ENCODE peak calls at places on chromosomes 5 and 9, in seven cellular contexts. One of them, this sample, is unnamed. For H3K27me3, the result is how much of the 10 kb centered on the place peaks cover.

GRCh38 chr5:63563008-63563917 is 399.0 kb downstream of the HTR1A start:
- DNase-seq in naive thymus-derived CD4-positive, alpha-beta T cell: no peak
- DNase-seq in aorta: no peak
- DNase-seq in H9: no peak
- DNase-seq in H7: no peak
- DNase-seq in GM06990: no peak
- DNase-seq in MM.1S: peak
- DNase-seq in this sample: no peak

GRCh38 chr5:139707445-139708003 is 59.4 kb downstream of the CXXC5 start:
- DNase-seq in naive thymus-derived CD4-positive, alpha-beta T cell: no peak
- DNase-seq in aorta: no peak
- DNase-seq in H9: no peak
- DNase-seq in H7: no peak
- DNase-seq in GM06990: no peak
- DNase-seq in MM.1S: no peak
- DNase-seq in this sample: no peak

GRCh38 chr5:130164966-130165365 is 260.7 kb downstream of the CHSY3 start:
- DNase-seq in naive thymus-derived CD4-positive, alpha-beta T cell: no peak
- DNase-seq in aorta: no peak
- DNase-seq in H9: no peak
- DNase-seq in H7: no peak
- DNase-seq in GM06990: no peak
- DNase-seq in MM.1S: no peak
- DNase-seq in this sample: no peak

GRCh38 chr5:59746261-59746765 is 147.2 kb downstream of the PDE4D start:
- DNase-seq in naive thymus-derived CD4-positive, alpha-beta T cell: no peak
- DNase-seq in aorta: no peak
- DNase-seq in H9: no peak
- DNase-seq in H7: no peak
- DNase-seq in GM06990: no peak
- DNase-seq in MM.1S: no peak
- DNase-seq in this sample: no peak

GRCh38 chr9:279674-280073 is 65.0 kb downstream of the DOCK8 start:
- DNase-seq in naive thymus-derived CD4-positive, alpha-beta T cell: no peak
- DNase-seq in aorta: no peak
- DNase-seq in H9: no peak
- DNase-seq in H7: no peak
- DNase-seq in GM06990: no peak
- DNase-seq in MM.1S: no peak
- DNase-seq in this sample: no peak

GRCh38 chr9:128286435-128286834 is 10.4 kb downstream of the SWI5 start:
- DNase-seq in naive thymus-derived CD4-positive, alpha-beta T cell: no peak
- DNase-seq in aorta: no peak
- DNase-seq in H9: no peak
- DNase-seq in H7: no peak
- DNase-seq in GM06990: no peak
- DNase-seq in MM.1S: no peak
- DNase-seq in this sample: no peak

GRCh38 chr5:95984287-95984938 is 22.8 kb upstream of the ELL2 start:
- DNase-seq in naive thymus-derived CD4-positive, alpha-beta T cell: no peak
- DNase-seq in aorta: no peak
- DNase-seq in H9: no peak
- DNase-seq in H7: no peak
- DNase-seq in GM06990: no peak
- DNase-seq in MM.1S: no peak
- DNase-seq in this sample: no peak

GRCh38 chr5:116544542-116545241 is 29.9 kb downstream of the SEMA6A start:
- DNase-seq in naive thymus-derived CD4-positive, alpha-beta T cell: no peak
- DNase-seq in aorta: no peak
- DNase-seq in H9: peak
- DNase-seq in H7: no peak
- DNase-seq in GM06990: no peak
- DNase-seq in MM.1S: no peak
- DNase-seq in this sample: peak

GRCh38 chr9:134518004-134518606 is 123.5 kb upstream of the COL5A1 start:
- DNase-seq in naive thymus-derived CD4-positive, alpha-beta T cell: no peak
- DNase-seq in aorta: peak
- DNase-seq in H9: peak
- DNase-seq in H7: peak
- DNase-seq in GM06990: no peak
- DNase-seq in MM.1S: no peak
- DNase-seq in this sample: no peak

GRCh38 chr5:75320341-75320740 is 16.7 kb upstream of the HMGCR start:
- DNase-seq in naive thymus-derived CD4-positive, alpha-beta T cell: no peak
- DNase-seq in aorta: no peak
- DNase-seq in H9: no peak
- DNase-seq in H7: no peak
- DNase-seq in GM06990: no peak
- DNase-seq in MM.1S: no peak
- DNase-seq in this sample: peak

GRCh38 chr5:30749971-30750370 is 443.5 kb upstream of the CDH6 start:
- DNase-seq in naive thymus-derived CD4-positive, alpha-beta T cell: no peak
- DNase-seq in aorta: no peak
- DNase-seq in H9: no peak
- DNase-seq in H7: no peak
- DNase-seq in GM06990: no peak
- DNase-seq in MM.1S: no peak
- DNase-seq in this sample: no peak

DNA sequence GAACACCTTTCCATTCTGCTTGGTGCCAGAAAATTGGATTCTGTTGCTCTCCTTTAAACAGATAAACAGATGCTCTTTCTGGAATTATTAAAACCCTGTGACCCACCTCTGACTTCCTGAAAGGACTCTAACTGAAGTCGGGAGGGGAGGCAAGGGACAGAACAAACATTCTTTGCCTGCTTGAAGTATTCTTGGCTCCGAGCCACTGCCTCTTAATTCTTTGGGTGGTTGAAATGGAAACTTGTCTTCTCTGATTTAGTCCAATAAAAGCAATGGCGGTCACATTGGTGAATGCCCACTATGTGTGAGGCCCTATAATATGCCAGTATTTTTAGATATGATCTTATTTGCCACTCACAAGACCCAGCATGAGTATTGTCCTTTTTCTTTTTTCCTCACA is 236.8 kb downstream of the SLIT3 start:
- DNase-seq in naive thymus-derived CD4-positive, alpha-beta T cell: no peak
- DNase-seq in aorta: no peak
- DNase-seq in H9: no peak
- DNase-seq in H7: no peak
- DNase-seq in GM06990: no peak
- DNase-seq in MM.1S: no peak
- DNase-seq in this sample: no peak
- H3K27me3 ChIP-seq in naive thymus-derived CD4-positive, alpha-beta T cell: under half
- H3K27me3 ChIP-seq in aorta: under half
- H3K27me3 ChIP-seq in H9: under half
- H3K27me3 ChIP-seq in H7: under half
- H3K27me3 ChIP-seq in GM06990: under half
- H3K27me3 ChIP-seq in MM.1S: under half
- H3K27me3 ChIP-seq in this sample: under half

GRCh38 chr5:73422164-73422563 is 26.4 kb downstream of the FOXD1 start:
- DNase-seq in naive thymus-derived CD4-positive, alpha-beta T cell: no peak
- DNase-seq in aorta: no peak
- DNase-seq in H9: no peak
- DNase-seq in H7: peak
- DNase-seq in GM06990: no peak
- DNase-seq in MM.1S: no peak
- DNase-seq in this sample: no peak
- H3K27me3 ChIP-seq in naive thymus-derived CD4-positive, alpha-beta T cell: under half
- H3K27me3 ChIP-seq in aorta: under half
- H3K27me3 ChIP-seq in H9: under half
- H3K27me3 ChIP-seq in H7: half or more
- H3K27me3 ChIP-seq in GM06990: under half
- H3K27me3 ChIP-seq in MM.1S: under half
- H3K27me3 ChIP-seq in this sample: under half

DNA sequence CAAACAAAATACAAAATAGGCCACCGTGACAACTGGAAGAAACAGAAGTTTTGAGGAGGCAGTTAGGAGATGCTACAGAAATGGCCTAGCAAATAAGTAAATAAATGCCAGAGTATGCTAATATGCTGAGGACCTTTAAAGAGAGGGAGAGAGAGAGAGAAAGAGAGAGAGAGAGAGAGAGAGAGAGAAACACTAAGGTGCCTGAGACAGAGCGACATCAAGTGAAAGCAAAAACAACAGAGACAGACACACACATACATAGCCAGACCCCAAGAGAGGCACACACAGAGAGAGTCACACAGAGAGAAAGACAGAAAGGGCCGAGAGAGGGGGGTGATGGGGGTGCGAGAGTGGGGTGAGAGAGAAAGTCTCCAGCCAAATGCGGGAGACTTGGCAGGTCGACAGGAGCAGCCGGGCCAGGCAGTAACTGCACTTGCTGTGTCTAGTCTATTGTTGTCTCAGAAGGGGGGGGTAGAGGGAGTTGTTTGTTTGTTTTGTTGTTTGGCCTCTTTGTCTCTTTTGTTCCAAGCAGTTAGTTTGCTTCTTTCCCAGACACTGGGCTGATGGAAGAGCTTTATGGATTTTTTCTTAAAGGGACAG is 30.1 kb upstream of the NFIB start:
- DNase-seq in naive thymus-derived CD4-positive, alpha-beta T cell: no peak
- DNase-seq in aorta: peak
- DNase-seq in H9: no peak
- DNase-seq in H7: peak
- DNase-seq in GM06990: no peak
- DNase-seq in MM.1S: no peak
- DNase-seq in this sample: no peak
- H3K27me3 ChIP-seq in naive thymus-derived CD4-positive, alpha-beta T cell: under half
- H3K27me3 ChIP-seq in aorta: under half
- H3K27me3 ChIP-seq in H9: under half
- H3K27me3 ChIP-seq in H7: half or more
- H3K27me3 ChIP-seq in GM06990: under half
- H3K27me3 ChIP-seq in MM.1S: under half
- H3K27me3 ChIP-seq in this sample: under half

GRCh38 chr5:5628866-5629265 is 206.4 kb downstream of the ICE1 start:
- DNase-seq in naive thymus-derived CD4-positive, alpha-beta T cell: no peak
- DNase-seq in aorta: peak
- DNase-seq in H9: no peak
- DNase-seq in H7: no peak
- DNase-seq in GM06990: no peak
- DNase-seq in MM.1S: no peak
- DNase-seq in this sample: no peak

GRCh38 chr5:5633579-5633978 is 211.1 kb downstream of the ICE1 start:
- DNase-seq in naive thymus-derived CD4-positive, alpha-beta T cell: no peak
- DNase-seq in aorta: no peak
- DNase-seq in H9: no peak
- DNase-seq in H7: no peak
- DNase-seq in GM06990: no peak
- DNase-seq in MM.1S: no peak
- DNase-seq in this sample: no peak

GRCh38 chr5:5632678-5633077 is 210.2 kb downstream of the ICE1 start:
- DNase-seq in naive thymus-derived CD4-positive, alpha-beta T cell: no peak
- DNase-seq in aorta: no peak
- DNase-seq in H9: no peak
- DNase-seq in H7: no peak
- DNase-seq in GM06990: no peak
- DNase-seq in MM.1S: no peak
- DNase-seq in this sample: no peak

GRCh38 chr5:5626412-5626811 is 203.9 kb downstream of the ICE1 start:
- DNase-seq in naive thymus-derived CD4-positive, alpha-beta T cell: no peak
- DNase-seq in aorta: no peak
- DNase-seq in H9: no peak
- DNase-seq in H7: no peak
- DNase-seq in GM06990: no peak
- DNase-seq in MM.1S: no peak
- DNase-seq in this sample: no peak

DNA sequence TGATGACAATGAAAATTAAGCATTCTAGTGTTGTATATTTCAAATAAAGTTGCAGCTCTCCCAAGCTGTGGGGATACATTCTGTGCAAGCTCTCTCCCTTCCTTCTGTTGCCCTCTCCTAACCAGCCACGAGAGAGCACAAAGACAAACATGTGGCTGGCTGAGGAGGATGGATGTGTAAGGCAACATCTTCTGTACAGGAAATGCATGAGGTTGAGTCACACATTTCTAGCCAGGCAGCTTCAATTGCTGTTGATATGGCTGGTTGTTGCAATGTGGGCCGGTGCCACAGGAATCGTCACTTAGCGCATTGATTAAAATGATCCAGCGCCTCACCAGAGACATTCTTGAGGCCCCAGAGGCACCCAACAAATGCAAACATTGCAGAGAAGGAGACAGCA is 207.1 kb downstream of the ICE1 start:
- DNase-seq in naive thymus-derived CD4-positive, alpha-beta T cell: no peak
- DNase-seq in aorta: peak
- DNase-seq in H9: no peak
- DNase-seq in H7: no peak
- DNase-seq in GM06990: no peak
- DNase-seq in MM.1S: no peak
- DNase-seq in this sample: no peak
- H3K27me3 ChIP-seq in naive thymus-derived CD4-positive, alpha-beta T cell: under half
- H3K27me3 ChIP-seq in aorta: under half
- H3K27me3 ChIP-seq in H9: under half
- H3K27me3 ChIP-seq in H7: under half
- H3K27me3 ChIP-seq in GM06990: under half
- H3K27me3 ChIP-seq in MM.1S: under half
- H3K27me3 ChIP-seq in this sample: under half

DNA sequence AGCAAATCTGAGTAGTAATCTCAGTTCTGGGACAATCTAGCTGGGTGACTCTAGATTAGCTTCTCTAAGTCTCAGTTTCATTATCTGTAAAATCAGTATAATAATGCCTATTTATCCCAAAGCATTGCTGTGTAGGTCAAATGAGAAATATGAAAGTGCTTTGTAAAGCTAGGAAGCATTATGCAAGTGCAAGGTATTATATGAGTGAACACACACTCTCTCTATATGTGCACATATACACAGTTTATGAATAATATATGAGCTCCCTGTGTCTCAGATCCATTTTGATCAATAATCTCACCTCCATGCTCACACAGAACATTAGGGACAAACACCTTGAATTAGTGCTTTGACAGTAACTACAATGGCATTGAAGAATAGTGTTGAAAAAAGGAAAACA is 357.5 kb downstream of the SLIT3 start:
- DNase-seq in naive thymus-derived CD4-positive, alpha-beta T cell: no peak
- DNase-seq in aorta: no peak
- DNase-seq in H9: no peak
- DNase-seq in H7: no peak
- DNase-seq in GM06990: no peak
- DNase-seq in MM.1S: no peak
- DNase-seq in this sample: no peak
- H3K27me3 ChIP-seq in naive thymus-derived CD4-positive, alpha-beta T cell: under half
- H3K27me3 ChIP-seq in aorta: under half
- H3K27me3 ChIP-seq in H9: under half
- H3K27me3 ChIP-seq in H7: under half
- H3K27me3 ChIP-seq in GM06990: under half
- H3K27me3 ChIP-seq in MM.1S: under half
- H3K27me3 ChIP-seq in this sample: under half

This sample was measured in body of pancreas.